ENCODE peak calls at places on chromosomes 5 and 9, in four cellular contexts. Y, P, J and V are unnamed samples.
A peak's percentile ranks its signal among the peaks of the same experiment; 100 is the strongest.

GRCh38 chr9:36991516-36992134 is 42.4 kb downstream of the PAX5 start:
- DNase-seq in P (peak; percentile 31), Y (peak; percentile 55), J (no peak), V (no peak)

GRCh38 chr5:93313672-93314071 is 267.3 kb downstream of the NR2F1-AS1 start:
- DNase-seq in P (no peak), J (no peak), Y (no peak), V (no peak)

GRCh38 chr5:103607346-103607745 is 44.8 kb upstream of the NUDT12 start:
- DNase-seq in Y (no peak), P (no peak), J (no peak), V (no peak)

GRCh38 chr5:35443803-35444595 is 173.7 kb upstream of the SPEF2 start:
- DNase-seq in Y (no peak), J (no peak), P (no peak), V (no peak)

GRCh38 chr5:132243366-132243977 is 14.0 kb upstream of the PDLIM4 start:
- DNase-seq in Y (no peak), P (no peak), J (no peak), V (no peak)

GRCh38 chr5:14675865-14676300 is 11.4 kb downstream of the OTULIN start:
- DNase-seq in Y (no peak), P (no peak), J (no peak), V (peak; percentile 32)

GRCh38 chr5:38497946-38498345 is 58.5 kb downstream of the LIFR start:
- DNase-seq in J (no peak), P (peak; percentile 45), Y (peak; percentile 25), V (no peak)

GRCh38 chr9:70563437-70564204 is 149.2 kb upstream of the KLF9 start:
- DNase-seq in P (peak; percentile 82), Y (no peak), J (peak; percentile 20), V (peak; percentile 72)

GRCh38 chr9:68808481-68808880 is 103.4 kb downstream of the PIP5K1B start:
- DNase-seq in J (no peak), Y (no peak), P (no peak), V (no peak)

GRCh38 chr5:68344447-68345111 is 129.0 kb downstream of the PIK3R1 start:
- DNase-seq in J (no peak), P (peak; percentile 83), Y (peak; percentile 44), V (peak; percentile 36)

GRCh38 chr5:143304836-143305475 is 98.5 kb downstream of the NR3C1 start:
- DNase-seq in Y (no peak), P (peak; percentile 65), J (no peak), V (no peak)

DNA sequence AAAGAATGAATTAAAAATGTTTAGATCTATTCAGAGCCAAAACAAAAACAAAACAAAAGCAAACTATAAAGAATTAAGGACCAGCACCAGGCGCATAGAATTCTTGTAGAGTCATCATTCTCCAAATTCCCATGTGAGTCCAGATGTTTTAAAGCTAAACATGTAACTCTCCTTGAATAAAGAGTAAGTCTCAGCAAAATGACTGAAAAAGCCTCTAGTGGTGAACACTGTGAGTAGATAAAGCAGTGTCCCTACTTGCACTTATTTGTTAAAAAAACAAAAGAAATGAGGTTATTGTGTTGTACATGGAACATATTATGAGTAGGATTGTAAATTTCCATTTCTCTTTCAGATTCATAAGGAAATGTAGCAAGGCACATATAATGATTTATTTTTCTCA is 44.0 kb downstream of the NNT start:
- DNase-seq in J (no peak), Y (peak; percentile 8), P (peak; percentile 69), V (no peak)
- TF ChIP-seq CTCF in J (no peak), Y (no peak), P (peak; percentile 40), V (no peak)

GRCh38 chr9:137035507-137035834 is 3.6 kb upstream of the FUT7 start:
- DNase-seq in J (no peak), Y (no peak), P (no peak), V (no peak)
- TF ChIP-seq CTCF in J (no peak), Y (peak; percentile 38), P (no peak), V (no peak)

GRCh38 chr5:173296737-173297676 is 31.2 kb downstream of the STC2 start:
- DNase-seq in J (no peak), Y (no peak), P (no peak), V (no peak)
- TF ChIP-seq CTCF in J (no peak), Y (no peak), P (no peak), V (no peak)

DNA sequence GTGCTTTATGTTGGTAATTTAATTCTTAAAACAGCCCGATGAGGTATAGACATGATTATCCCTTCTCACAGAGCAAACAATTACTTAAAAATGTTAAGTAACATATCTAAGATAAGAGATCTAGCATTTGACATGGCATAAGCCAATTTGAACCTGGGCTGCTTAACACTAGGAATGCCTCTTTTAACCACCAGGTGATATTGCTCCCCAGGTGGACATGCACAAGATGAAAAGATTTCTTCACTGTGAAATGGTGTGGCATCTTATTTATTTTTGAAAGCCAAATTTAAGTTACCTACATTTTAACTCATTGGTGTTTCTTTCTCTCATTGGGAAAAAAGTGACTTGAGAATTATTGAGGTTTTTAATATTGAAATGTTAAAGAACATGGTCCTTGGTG is 15.8 kb upstream of the LRRC70 start:
- DNase-seq in P (no peak), Y (no peak), J (no peak), V (no peak)
- TF ChIP-seq CTCF in P (no peak), Y (no peak), J (no peak), V (no peak)

DNA sequence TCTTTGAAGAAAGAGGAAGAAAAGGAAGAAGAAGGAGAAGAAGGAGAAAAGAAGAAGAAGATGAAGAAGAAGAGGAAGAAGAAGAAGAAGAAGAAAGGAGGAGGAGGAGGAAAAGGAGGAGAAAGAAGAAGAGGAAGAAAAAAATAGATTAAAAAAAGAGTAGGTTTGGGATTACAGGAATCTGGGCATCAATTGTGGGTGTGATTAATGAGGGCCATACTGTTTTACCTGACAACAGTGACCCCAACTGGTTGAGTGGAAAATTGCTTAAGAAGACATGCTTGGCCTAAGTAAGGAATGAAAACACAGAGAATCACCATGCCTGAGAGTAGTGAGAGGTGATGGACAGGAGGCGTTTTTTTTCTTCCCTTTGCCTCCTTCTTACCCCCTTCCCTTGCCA is 114.6 kb downstream of the FAM170A start:
- DNase-seq in P (peak; percentile 60), J (no peak), Y (peak; percentile 65), V (peak; percentile 42)
- TF ChIP-seq CTCF in P (peak; percentile 62), J (no peak), Y (no peak), V (no peak)

DNA sequence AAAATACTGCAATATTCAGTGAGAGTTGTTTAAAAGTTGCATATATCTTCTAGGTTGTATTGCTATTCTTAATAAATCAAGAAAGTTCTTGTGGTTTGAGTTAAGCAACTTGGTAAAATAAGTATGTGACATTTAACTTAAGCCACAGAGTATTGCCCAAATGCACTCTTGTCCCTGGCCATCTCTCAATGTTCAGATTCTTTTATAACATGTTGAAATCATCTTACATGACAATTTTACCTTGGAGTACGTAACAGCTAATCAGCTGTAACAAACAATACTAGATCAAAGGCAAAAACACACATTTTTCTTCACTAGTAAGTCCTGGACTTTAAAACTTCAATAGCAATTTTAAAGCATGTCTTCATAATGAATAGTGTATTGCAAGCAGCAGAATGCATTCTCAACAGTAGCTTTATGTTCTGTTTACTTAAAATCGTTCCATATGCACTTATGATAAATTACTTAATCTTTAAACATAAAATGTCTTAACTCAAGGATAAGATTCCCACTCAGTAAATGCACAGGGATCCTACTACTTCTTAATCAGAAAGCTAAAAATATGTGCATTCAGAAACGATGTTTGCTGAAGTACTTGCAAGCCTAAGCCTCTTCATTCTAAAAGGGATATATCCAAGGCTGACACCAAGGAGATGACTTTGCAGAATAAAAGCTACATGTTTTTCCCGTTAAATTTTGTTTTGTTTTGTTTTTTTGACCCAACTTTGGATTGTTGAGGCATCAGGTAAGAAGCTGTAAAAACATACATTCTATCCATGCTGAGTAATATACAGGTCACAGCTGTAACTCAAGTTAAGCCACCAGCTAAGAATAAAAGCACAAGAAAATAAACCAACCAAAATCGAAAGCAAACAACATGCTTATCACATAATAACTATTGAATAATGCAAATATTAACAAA is 86.1 kb upstream of the NFIB start:
- DNase-seq in J (no peak), Y (no peak), P (no peak), V (no peak)
- TF ChIP-seq CTCF in J (no peak), Y (no peak), P (no peak), V (no peak)

DNA sequence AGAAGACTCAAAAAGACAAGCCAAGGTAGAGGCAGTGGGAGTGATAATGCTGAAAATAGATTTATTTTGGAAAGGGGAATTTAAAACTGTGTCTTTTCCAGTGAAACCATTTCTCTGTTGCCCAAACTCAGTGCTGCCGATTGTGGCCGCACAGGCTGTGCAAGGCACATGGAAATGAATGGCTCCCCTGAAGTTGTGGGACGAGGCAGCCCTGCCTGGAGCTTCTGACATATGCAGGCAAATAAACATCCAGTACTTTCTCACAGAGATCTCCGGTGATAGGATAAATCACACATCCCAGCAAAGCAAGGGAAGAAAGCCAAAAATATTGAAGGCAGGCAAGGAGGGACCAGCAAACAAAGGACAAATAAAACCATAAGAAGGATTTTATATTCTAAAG is 464.5 kb downstream of the MTRR start:
- DNase-seq in Y (no peak), J (no peak), P (no peak), V (no peak)
- TF ChIP-seq CTCF in Y (no peak), J (no peak), P (no peak), V (no peak)

GRCh38 chr9:136975624-136976023 is 1.7 kb upstream of the PTGDS start:
- DNase-seq in P (no peak), J (no peak), Y (no peak), V (no peak)
- TF ChIP-seq CTCF in P (no peak), J (no peak), Y (peak; percentile 8), V (peak; percentile 5)

DNA sequence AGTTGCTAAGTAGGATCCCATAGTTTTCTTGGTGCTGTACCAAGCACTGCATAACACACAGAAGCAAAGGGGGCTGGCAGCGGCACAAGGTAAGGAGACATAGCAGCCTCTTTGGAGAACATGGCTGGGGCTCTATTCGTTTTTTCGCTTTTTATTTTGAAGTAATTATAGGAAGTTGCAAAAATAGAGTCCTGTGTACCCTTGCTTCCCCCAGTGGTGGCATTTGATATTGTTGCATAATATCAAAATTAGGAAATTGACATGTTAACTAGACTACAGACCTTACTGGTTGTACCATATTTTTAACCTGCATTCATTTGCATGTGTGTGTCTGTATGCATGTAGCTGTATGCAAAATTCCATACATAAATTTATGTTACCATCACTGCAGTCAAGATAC is 6.6 kb upstream of the UBQLN1 start:
- DNase-seq in Y (no peak), J (no peak), P (no peak), V (no peak)
- TF ChIP-seq CTCF in Y (no peak), J (no peak), P (peak; percentile 42), V (no peak)